ENCODE peak calls at places on chromosomes 16 and 17, in ten cellular contexts. F, X, R, H, C, T, L, S, N and P are unnamed samples.

GRCh38 chr17:17871913-17872312 is 35.1 kb upstream of the SREBF1 start:
- DNase-seq in F (no peak), R (no peak), S (no peak), X (no peak), N (no peak), L (no peak), H (no peak), T (no peak), C (no peak), P (no peak)

GRCh38 chr17:62565817-62566216 is 61.7 kb upstream of the MRC2 start:
- DNase-seq in N (no peak), T (peak; percentile 83), C (no peak), L (no peak), R (peak; percentile 64), H (peak; percentile 97), F (no peak), S (peak; percentile 75), X (no peak), P (peak; percentile 34)

GRCh38 chr16:13392341-13392740 is 490.9 kb downstream of the SHISA9 start:
- DNase-seq in F (no peak), T (no peak), H (no peak), L (no peak), C (no peak), X (no peak), R (no peak), S (no peak), N (no peak), P (no peak)

GRCh38 chr17:82281502-82282238 is 8.2 kb upstream of the CSNK1D start:
- DNase-seq in H (peak; percentile 97), R (no peak), L (peak; percentile 72), F (no peak), N (no peak), C (no peak), S (no peak), X (no peak), T (peak; percentile 93), P (no peak)

GRCh38 chr17:61583242-61583641 is 7.8 kb downstream of the NACA2 start:
- DNase-seq in F (no peak), S (peak; percentile 69), N (no peak), R (peak; percentile 34), C (no peak), L (peak; percentile 77), H (peak; percentile 86), X (no peak), T (peak; percentile 74), P (peak; percentile 32)

GRCh38 chr16:84141143-84141670 is 3.8 kb downstream of the HSDL1 start:
- DNase-seq in X (no peak), T (no peak), F (no peak), S (no peak), H (no peak), N (no peak), L (no peak), R (no peak), C (no peak), P (no peak)

GRCh38 chr16:15879255-15879804 is 9.1 kb downstream of the CEP20 start:
- DNase-seq in N (no peak), L (peak; percentile 14), C (no peak), T (peak; percentile 95), R (peak; percentile 76), F (no peak), X (no peak), S (peak; percentile 85), H (peak; percentile 85), P (peak; percentile 81)

GRCh38 chr17:75244133-75244866 is 17.1 kb downstream of the GGA3 start:
- DNase-seq in S (no peak), C (no peak), N (peak; percentile 47), F (no peak), R (no peak), L (no peak), T (no peak), H (no peak), X (no peak), P (no peak)

GRCh38 chr17:29677139-29677834 is 54.6 kb upstream of the CORO6 start:
- DNase-seq in F (no peak), N (no peak), C (no peak), L (no peak), T (no peak), S (no peak), R (no peak), X (no peak), H (no peak), P (no peak)

GRCh38 chr16:23729503-23730424 is 16.7 kb upstream of the ERN2 start:
- DNase-seq in R (no peak), F (no peak), X (no peak), T (peak; percentile 26), H (peak; percentile 35), S (peak; percentile 49), N (no peak), L (peak; percentile 74), C (no peak), P (peak; percentile 10)

GRCh38 chr16:67086829-67087228 is 22.9 kb upstream of the PHAF1 start:
- DNase-seq in F (no peak), N (no peak), R (no peak), C (no peak), S (no peak), H (no peak), L (no peak), T (no peak), X (no peak), P (no peak)

GRCh38 chr16:76946879-76947278 is 244.1 kb upstream of the MON1B start:
- DNase-seq in F (no peak), L (peak; percentile 16), X (no peak), T (peak; percentile 87), R (peak; percentile 67), N (no peak), S (peak; percentile 48), C (no peak), H (peak; percentile 78), P (peak; percentile 54)

GRCh38 chr16:20844588-20844987 is 38.3 kb downstream of the REXO5 start:
- DNase-seq in F (no peak), H (no peak), S (no peak), L (no peak), R (no peak), T (no peak), X (no peak), N (no peak), C (no peak), P (no peak)

GRCh38 chr17:35743911-35744328 is 9.1 kb downstream of the GAS2L2 start:
- DNase-seq in X (no peak), R (no peak), S (peak; percentile 63), H (peak; percentile 36), C (peak; percentile 80), N (no peak), F (no peak), L (peak; percentile 15), T (peak; percentile 64), P (no peak)

GRCh38 chr17:50266384-50267073 is 7.7 kb upstream of the TMEM92 start:
- DNase-seq in N (no peak), X (no peak), S (peak; percentile 82), T (peak; percentile 51), H (peak; percentile 93), R (peak; percentile 51), F (no peak), C (no peak), L (no peak), P (peak; percentile 62)

GRCh38 chr17:48293319-48294192 is 136.5 kb downstream of the SKAP1 start:
- DNase-seq in T (no peak), N (no peak), R (peak; percentile 15), X (no peak), L (no peak), H (no peak), F (no peak), S (no peak), C (no peak), P (no peak)

GRCh38 chr17:39674702-39675389 is 6.6 kb downstream of the PNMT start:
- DNase-seq in F (no peak), L (peak; percentile 46), R (no peak), N (no peak), X (no peak), S (no peak), C (no peak), H (peak; percentile 36), T (peak; percentile 51), P (no peak)

GRCh38 chr17:52233632-52234031 is 75.1 kb upstream of the CA10 start:
- DNase-seq in X (no peak), L (no peak), N (no peak), H (no peak), T (no peak), F (no peak), R (no peak), C (no peak), S (no peak), P (no peak)

GRCh38 chr16:56360117-56361008 is 65.0 kb downstream of the AMFR start:
- DNase-seq in X (no peak), C (no peak), H (no peak), S (no peak), F (no peak), T (no peak), N (no peak), R (no peak), L (no peak), P (no peak)

GRCh38 chr17:48961516-48962233 is 6.7 kb downstream of the GIP start:
- DNase-seq in N (no peak), H (peak; percentile 64), L (no peak), S (peak; percentile 78), X (no peak), R (no peak), T (peak; percentile 40), C (peak; percentile 38), F (no peak), P (peak; percentile 33)

GRCh38 chr16:83581082-83581481 is 226.7 kb upstream of the HSBP1 start:
- DNase-seq in X (no peak), R (no peak), H (no peak), S (no peak), C (no peak), T (peak; percentile 23), F (no peak), N (no peak), L (no peak), P (no peak)

GRCh38 chr16:88453621-88454314 is 688 bp downstream of the ZFPM1 start:
- DNase-seq in N (peak; percentile 51), C (peak; percentile 60), X (no peak), H (no peak), F (no peak), S (no peak), R (no peak), T (peak; percentile 34), L (peak; percentile 4), P (no peak)

GRCh38 chr16:66551362-66551761 is 1.0 kb upstream of the CKLF start:
- DNase-seq in C (peak; percentile 21), S (peak; percentile 15), R (no peak), N (peak; percentile 36), L (peak; percentile 72), H (peak; percentile 37), T (peak; percentile 27), F (peak; percentile 31), X (no peak), P (no peak)

GRCh38 chr16:21159281-21159951 is 942 bp downstream of the LDAF1 start:
- DNase-seq in X (no peak), C (peak; percentile 55), H (peak; percentile 54), S (no peak), T (peak; percentile 86), L (no peak), F (peak; percentile 6), R (no peak), N (peak; percentile 51), P (no peak)

GRCh38 chr16:89119161-89119621 is 25.5 kb downstream of the ACSF3 start:
- DNase-seq in T (no peak), N (no peak), F (no peak), H (no peak), L (no peak), R (no peak), X (no peak), S (no peak), C (no peak), P (no peak)

GRCh38 chr17:51191895-51192294 is 25.7 kb downstream of the NME2 start:
- DNase-seq in C (no peak), F (no peak), S (no peak), R (no peak), L (no peak), H (no peak), T (no peak), N (no peak), X (no peak), P (no peak)

GRCh38 chr17:76562734-76563148 is 22.9 kb downstream of the PRCD start:
- DNase-seq in F (no peak), C (no peak), N (no peak), S (peak; percentile 77), L (no peak), T (peak; percentile 66), R (peak; percentile 17), X (no peak), H (peak; percentile 81), P (peak; percentile 92)

GRCh38 chr17:44557653-44558285 is 485 bp downstream of the FZD2 start:
- DNase-seq in R (no peak), L (no peak), S (peak; percentile 28), C (peak; percentile 68), T (peak; percentile 66), X (no peak), N (peak; percentile 37), H (no peak), F (peak; percentile 11), P (no peak)